ENCODE peak calls at places on chromosome 17, in five cellular contexts. W, L, E, A and B are unnamed samples.
A peak's percentile ranks its signal among the peaks of the same experiment; 100 is the strongest.

GRCh38 chr17:58468944-58469343 is 19.3 kb downstream of the HSF5 start:
- DNase-seq in W (no peak), L (no peak), E (no peak), A (no peak), B (no peak)

GRCh38 chr17:56694825-56695224 is 101.3 kb downstream of the NOG start:
- DNase-seq in W (no peak), A (no peak), E (no peak), L (no peak), B (no peak)

GRCh38 chr17:37466471-37466870 is 23.2 kb upstream of the DUSP14 start:
- DNase-seq in L (no peak), E (no peak), W (no peak), A (no peak), B (no peak)

GRCh38 chr17:10842658-10843057 is 4.8 kb upstream of the PIRT start:
- DNase-seq in W (no peak), L (no peak), E (no peak), A (no peak), B (no peak)

GRCh38 chr17:79674506-79675412 is 56.0 kb upstream of the ENPP7 start:
- DNase-seq in W (no peak), L (no peak), E (no peak), A (no peak), B (no peak)

GRCh38 chr17:31068291-31068690 is 26.5 kb upstream of the NF1 start:
- DNase-seq in A (peak; percentile 93), E (peak; percentile 62), L (peak; percentile 10), W (peak; percentile 28), B (no peak)

GRCh38 chr17:37605813-37606505 is 3.3 kb downstream of the SYNRG start:
- DNase-seq in A (no peak), W (peak; percentile 58), E (no peak), L (peak; percentile 19), B (no peak)

GRCh38 chr17:67440311-67441051 is 63.4 kb downstream of the PITPNC1 start:
- DNase-seq in W (no peak), E (no peak), L (no peak), A (peak; percentile 38), B (no peak)

GRCh38 chr17:44376124-44376523 is 12.5 kb upstream of the FAM171A2 start:
- DNase-seq in L (no peak), W (no peak), A (peak; percentile 95), E (peak; percentile 55), B (no peak)

GRCh38 chr17:45857977-45858708 is 13.5 kb downstream of the SPPL2C start:
- DNase-seq in A (peak; percentile 94), W (no peak), E (peak; percentile 58), L (no peak), B (no peak)

DNA sequence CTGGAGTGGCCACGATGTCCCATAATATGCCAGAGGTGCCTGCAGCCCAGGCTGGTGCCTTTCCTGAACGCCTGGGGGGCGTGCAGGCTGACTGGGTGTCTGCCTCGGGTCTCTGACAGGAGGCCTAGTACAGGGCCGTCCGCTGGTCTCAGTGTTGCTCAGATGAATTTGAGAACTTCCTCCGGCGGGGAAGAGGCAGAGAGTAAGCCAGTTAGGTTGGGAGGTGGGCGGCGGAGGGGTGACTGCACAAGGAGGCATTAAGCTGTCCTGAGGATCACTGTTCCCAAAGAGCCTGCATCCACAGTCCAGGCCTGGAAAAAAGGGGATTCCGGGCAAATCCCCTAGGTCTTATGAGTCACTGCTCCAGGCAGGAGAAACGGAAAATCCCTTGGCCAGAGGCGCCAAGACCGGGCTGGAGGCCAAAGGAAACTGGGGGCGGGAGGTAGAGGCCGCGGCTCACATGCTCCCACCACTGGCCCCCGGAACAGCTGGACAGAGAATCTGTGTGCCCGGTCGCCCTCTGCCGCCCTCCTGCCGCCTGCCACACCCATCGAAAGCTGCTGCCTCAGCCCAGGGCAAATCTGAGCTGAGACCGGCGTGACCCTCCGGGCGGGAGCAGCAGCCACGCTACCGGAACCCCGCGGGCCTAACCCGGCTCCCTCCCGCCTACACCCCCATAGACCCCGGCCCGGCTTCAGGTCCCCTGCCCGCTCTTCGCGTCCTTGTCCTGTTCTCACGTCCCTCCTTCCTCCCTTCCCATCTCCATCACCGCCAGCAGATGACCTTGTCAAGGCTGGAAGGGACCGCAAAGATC is 1.2 kb downstream of the TRIM47 start:
- DNase-seq in A (peak; percentile 80), L (no peak), E (peak; percentile 88), W (no peak), B (peak; percentile 90)
- TF ChIP-seq CTCF in A (no peak), L (no peak), E (no peak), W (no peak), B (peak; percentile 39)

GRCh38 chr17:7580631-7581554 is 1.5 kb downstream of the CD68 start:
- DNase-seq in E (no peak), L (no peak), W (no peak), A (peak; percentile 66), B (no peak)

GRCh38 chr17:7582401-7583252 is 1.0 kb upstream of the MPDU1 start:
- DNase-seq in A (peak; percentile 57), E (no peak), L (no peak), W (no peak), B (no peak)

GRCh38 chr17:7586673-7587419 is 3.0 kb downstream of the SOX15 start:
- DNase-seq in L (no peak), E (no peak), A (peak; percentile 88), W (no peak), B (no peak)

GRCh38 chr17:7579839-7580630 is 597 bp downstream of the CD68 start:
- DNase-seq in L (no peak), W (no peak), A (no peak), E (no peak), B (no peak)

GRCh38 chr17:7583253-7584109 is at the start of gene MPDU1:
- DNase-seq in L (peak; percentile 93), E (peak; percentile 98), W (peak; percentile 96), A (peak; percentile 99), B (peak; percentile 92)
- TF ChIP-seq CTCF in L (no peak), E (no peak), W (no peak), A (no peak), B (no peak)

DNA sequence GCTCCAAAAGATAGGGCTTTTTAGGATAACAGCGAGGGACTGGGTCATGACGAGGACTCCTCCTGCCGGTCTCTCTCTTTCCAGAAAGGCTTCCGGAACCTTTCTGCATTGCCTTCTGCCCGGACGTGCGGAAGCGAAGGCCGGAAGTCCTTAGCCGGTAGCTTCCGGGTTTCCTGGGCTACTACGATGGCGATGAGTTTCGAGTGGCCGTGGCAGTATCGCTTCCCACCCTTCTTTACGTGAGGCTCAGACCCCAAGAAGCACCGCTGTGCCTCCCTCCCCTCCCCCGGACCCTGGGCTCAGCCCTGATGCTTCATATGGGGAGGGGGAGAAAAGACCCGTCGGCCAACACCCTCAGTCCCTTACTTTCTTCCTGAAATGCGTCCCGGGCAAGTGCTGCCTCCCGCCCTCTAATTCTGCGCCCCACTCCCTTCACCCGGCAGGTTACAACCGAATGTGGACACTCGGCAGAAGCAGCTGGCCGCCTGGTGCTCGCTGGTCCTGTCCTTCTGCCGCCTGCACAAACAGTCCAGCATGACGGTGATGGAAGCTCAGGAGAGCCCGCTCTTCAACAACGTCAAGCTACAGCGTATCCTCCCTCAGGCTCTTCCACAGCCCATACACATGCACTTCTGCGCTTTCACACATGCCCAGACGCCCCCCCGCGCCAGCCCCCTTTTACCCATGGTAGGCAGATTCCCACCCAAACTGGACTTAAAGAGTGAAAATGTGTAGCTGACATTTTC is at the start of gene VPS25:
- DNase-seq in W (peak; percentile 75), A (peak; percentile 95), E (peak; percentile 89), L (peak; percentile 63), B (peak; percentile 64)
- TF ChIP-seq CTCF in W (no peak), A (peak; percentile 38), E (peak; percentile 39), L (no peak), B (peak; percentile 36)

GRCh38 chr17:9007052-9007714 is 14.1 kb upstream of the NTN1 start:
- DNase-seq in W (no peak), A (no peak), L (no peak), E (no peak), B (no peak)
- TF ChIP-seq CTCF in W (no peak), A (no peak), L (peak; percentile 28), E (no peak), B (no peak)

GRCh38 chr17:81403040-81403467 is 7.8 kb downstream of the BAHCC1 start:
- DNase-seq in E (peak; percentile 31), L (no peak), W (no peak), A (peak; percentile 85), B (no peak)

GRCh38 chr17:81400154-81400938 is 5.1 kb downstream of the BAHCC1 start:
- DNase-seq in E (peak; percentile 68), A (peak; percentile 90), W (no peak), L (no peak), B (no peak)

GRCh38 chr17:81400939-81401726 is 5.9 kb downstream of the BAHCC1 start:
- DNase-seq in L (no peak), W (no peak), A (no peak), E (no peak), B (no peak)

GRCh38 chr17:81402530-81402941 is 7.3 kb downstream of the BAHCC1 start:
- DNase-seq in L (no peak), A (no peak), W (no peak), E (no peak), B (no peak)

GRCh38 chr17:81401727-81402529 is 6.7 kb downstream of the BAHCC1 start:
- DNase-seq in A (peak; percentile 92), E (peak; percentile 47), W (no peak), L (no peak), B (no peak)
- TF ChIP-seq CTCF in A (peak; percentile 68), E (peak; percentile 56), W (no peak), L (no peak), B (peak; percentile 33)

GRCh38 chr17:60555786-60556185 is 29.7 kb upstream of the APPBP2 start:
- DNase-seq in A (no peak), E (no peak), W (no peak), L (no peak), B (no peak)

GRCh38 chr17:60559995-60560859 is 34.2 kb upstream of the APPBP2 start:
- DNase-seq in W (no peak), E (no peak), A (no peak), L (no peak), B (no peak)

GRCh38 chr17:60559659-60559994 is 33.6 kb upstream of the APPBP2 start:
- DNase-seq in A (no peak), E (no peak), W (no peak), L (no peak), B (no peak)

GRCh38 chr17:60560860-60561257 is 34.8 kb upstream of the APPBP2 start:
- DNase-seq in E (no peak), W (no peak), L (no peak), A (no peak), B (no peak)

DNA sequence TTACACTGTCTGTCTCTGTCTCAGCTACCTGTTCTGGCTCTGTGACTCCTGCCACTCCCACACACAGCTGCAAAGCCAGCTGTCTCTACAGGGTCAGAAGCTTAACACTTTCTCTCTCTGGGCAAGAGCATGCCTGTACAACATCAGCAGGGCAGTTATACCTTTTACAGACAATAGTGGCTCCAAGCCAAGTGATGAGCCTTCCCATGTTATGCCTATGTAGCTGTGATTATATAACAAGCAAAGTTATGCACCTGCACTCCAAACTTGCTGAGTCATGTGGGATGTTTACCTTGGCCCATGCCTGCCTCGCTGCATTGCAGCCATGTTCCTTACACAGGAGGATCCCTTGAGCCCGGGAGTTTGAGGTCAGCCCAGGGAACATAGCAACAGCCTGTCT is 31.8 kb upstream of the APPBP2 start:
- DNase-seq in W (no peak), E (no peak), A (no peak), L (no peak), B (no peak)
- TF ChIP-seq CTCF in W (no peak), E (no peak), A (no peak), L (no peak), B (no peak)